ENCODE peak calls at places on chromosomes 2 and 18, in nine cellular contexts. Y, F, O, B, M, L, E, T and I are unnamed samples.

GRCh38 chr2:79966369-79966768 is 338.2 kb downstream of the LRRTM1 start:
- DNase-seq in O (no peak), F (no peak), L (no peak), M (no peak), B (no peak), Y (no peak), T (no peak), E (no peak), I (no peak)

GRCh38 chr2:106020821-106021316 is 173.2 kb downstream of the UXS1 start:
- DNase-seq in B (no peak), T (peak), F (no peak), Y (no peak), E (no peak), O (no peak), L (no peak), M (no peak), I (no peak)

GRCh38 chr18:23867011-23867410 is 147.5 kb upstream of the TTC39C start:
- DNase-seq in L (no peak), F (no peak), O (no peak), M (no peak), B (no peak), T (no peak), E (no peak), Y (no peak), I (no peak)

GRCh38 chr2:180033993-180034894 is 27.1 kb upstream of the CWC22 start:
- DNase-seq in F (peak), E (peak), L (no peak), B (no peak), T (peak), O (no peak), Y (no peak), M (no peak), I (no peak)

GRCh38 chr2:12107849-12108420 is 361.5 kb downstream of the LPIN1 start:
- DNase-seq in B (no peak), M (no peak), Y (no peak), O (no peak), T (no peak), E (no peak), F (no peak), L (no peak), I (no peak)

GRCh38 chr2:117299451-117299850 is 515.0 kb upstream of the DDX18 start:
- DNase-seq in O (no peak), F (no peak), Y (no peak), T (no peak), L (no peak), B (no peak), E (no peak), M (no peak), I (no peak)

GRCh38 chr2:181649436-181649979 is 7.4 kb downstream of the CERKL start:
- DNase-seq in F (no peak), B (no peak), M (no peak), E (no peak), Y (no peak), O (no peak), L (no peak), T (no peak), I (no peak)

GRCh38 chr2:235769046-235769445 is 275.2 kb downstream of the AGAP1 start:
- DNase-seq in B (no peak), M (no peak), Y (no peak), F (no peak), L (no peak), O (no peak), E (no peak), T (no peak), I (no peak)

GRCh38 chr2:235854276-235854675 is 313.9 kb downstream of the GBX2 start:
- DNase-seq in E (no peak), L (no peak), O (no peak), Y (no peak), M (no peak), B (no peak), F (no peak), T (no peak), I (no peak)

GRCh38 chr2:85111819-85112281 is 21.3 kb upstream of the TCF7L1 start:
- DNase-seq in L (no peak), B (no peak), T (no peak), Y (no peak), F (no peak), M (no peak), E (no peak), O (no peak), I (no peak)

GRCh38 chr2:41234093-41234492 is 782.2 kb upstream of the SLC8A1 start:
- DNase-seq in F (no peak), Y (no peak), E (no peak), O (no peak), L (no peak), T (no peak), M (no peak), B (no peak), I (no peak)

GRCh38 chr2:33064349-33064801 is 117.6 kb downstream of the LTBP1 start:
- DNase-seq in L (no peak), B (no peak), O (no peak), E (no peak), F (no peak), T (no peak), M (no peak), Y (no peak), I (no peak)

GRCh38 chr2:230520061-230520874 is 104.3 kb downstream of the SP100 start:
- DNase-seq in T (no peak), O (no peak), Y (no peak), B (no peak), M (no peak), L (no peak), E (no peak), F (no peak), I (no peak)

GRCh38 chr18:46555213-46555612 is 101.8 kb downstream of the LOXHD1 start:
- DNase-seq in B (no peak), L (no peak), F (no peak), O (no peak), M (no peak), Y (no peak), E (no peak), T (no peak), I (no peak)

GRCh38 chr2:47218066-47218581 is 63.0 kb upstream of the STPG4 start:
- DNase-seq in E (no peak), B (no peak), T (no peak), F (peak), M (no peak), L (no peak), Y (no peak), O (no peak), I (no peak)

GRCh38 chr2:158144914-158145625 is 43.4 kb downstream of the UPP2 start:
- DNase-seq in O (no peak), F (no peak), M (no peak), T (no peak), Y (no peak), E (peak), L (no peak), B (no peak), I (no peak)

GRCh38 chr2:127810156-127810636 is 775 bp downstream of the WDR33 start:
- DNase-seq in F (peak), B (no peak), O (no peak), Y (no peak), E (no peak), M (no peak), L (no peak), T (no peak), I (no peak)

GRCh38 chr2:209519271-209519670 is 95.4 kb downstream of the MAP2 start:
- DNase-seq in F (no peak), O (no peak), E (no peak), Y (no peak), T (no peak), M (no peak), B (no peak), L (no peak), I (no peak)

GRCh38 chr2:29108225-29108624 is 7.0 kb upstream of the CLIP4 start:
- DNase-seq in M (no peak), L (no peak), T (no peak), Y (no peak), B (no peak), O (no peak), F (no peak), E (peak), I (no peak)

GRCh38 chr18:21316296-21316695 is 74.3 kb downstream of the GREB1L start:
- DNase-seq in L (no peak), M (no peak), F (no peak), Y (no peak), B (no peak), E (no peak), O (no peak), T (no peak), I (no peak)

GRCh38 chr2:171487201-171487600 is 35.1 kb upstream of the CYBRD1 start:
- DNase-seq in T (no peak), L (no peak), Y (no peak), M (no peak), F (no peak), B (no peak), O (no peak), E (no peak), I (no peak)

GRCh38 chr2:106095478-106096392 is 98.4 kb downstream of the UXS1 start:
- DNase-seq in F (no peak), L (no peak), O (peak), Y (no peak), B (peak), M (peak), E (no peak), T (no peak), I (no peak)

GRCh38 chr18:70371085-70371735 is 82.4 kb downstream of the SOCS6 start:
- DNase-seq in B (no peak), M (no peak), T (no peak), F (no peak), E (no peak), L (no peak), O (no peak), Y (no peak), I (no peak)

GRCh38 chr2:75403991-75404428 is 156.7 kb downstream of the EVA1A start:
- DNase-seq in E (peak), B (no peak), F (peak), L (peak), Y (no peak), M (no peak), O (no peak), T (peak), I (peak)

GRCh38 chr2:144998435-144998834 is 478.5 kb upstream of the ZEB2 start:
- DNase-seq in L (no peak), E (no peak), F (no peak), T (peak), B (no peak), Y (no peak), M (no peak), O (no peak), I (no peak)

GRCh38 chr2:106948550-106948949 is 62.6 kb upstream of the ST6GAL2 start:
- DNase-seq in B (no peak), O (no peak), T (no peak), E (no peak), Y (no peak), F (no peak), L (no peak), M (no peak), I (no peak)

GRCh38 chr2:53985646-53986045 is 14.9 kb upstream of the PSME4 start:
- DNase-seq in O (no peak), B (no peak), F (no peak), M (no peak), L (no peak), Y (no peak), E (no peak), T (no peak), I (no peak)

GRCh38 chr2:237629739-237630138 is 2.4 kb downstream of the LRRFIP1 start:
- DNase-seq in F (no peak), B (no peak), O (no peak), Y (no peak), L (peak), M (no peak), E (no peak), T (no peak), I (no peak)

GRCh38 chr2:29627366-29627765 is 294.0 kb downstream of the ALK start:
- DNase-seq in F (no peak), B (no peak), E (no peak), L (no peak), O (no peak), T (no peak), M (no peak), Y (no peak), I (no peak)

GRCh38 chr2:70283500-70284191 is 9.9 kb downstream of the SNRPG start:
- DNase-seq in L (no peak), B (no peak), T (no peak), E (no peak), M (no peak), F (no peak), O (no peak), Y (no peak), I (no peak)

GRCh38 chr18:72762505-72763122 is 105.2 kb downstream of the NETO1 start:
- DNase-seq in M (no peak), T (peak), L (no peak), E (peak), Y (no peak), F (peak), O (no peak), B (peak), I (peak)

GRCh38 chr2:238063414-238064189 is 2.8 kb downstream of the SCLY start:
- DNase-seq in F (no peak), O (no peak), B (no peak), Y (no peak), M (no peak), L (no peak), T (no peak), E (no peak), I (no peak)

GRCh38 chr2:18516112-18516511 is 44.3 kb downstream of the RDH14 start:
- DNase-seq in B (no peak), Y (no peak), L (no peak), T (no peak), E (no peak), F (no peak), M (no peak), O (no peak), I (no peak)

GRCh38 chr18:2627821-2628276 is 27.7 kb upstream of the SMCHD1 start:
- DNase-seq in Y (no peak), L (peak), E (peak), O (peak), M (no peak), B (no peak), T (no peak), F (no peak), I (no peak)